ENCODE peak calls at places on chromosomes 7 and 10, in seven cellular contexts. One of them, this sample, is unnamed.
A peak's percentile ranks its signal among the peaks of the same experiment; 100 is the strongest.

GRCh38 chr10:34156781-34157425 is 658.2 kb downstream of the PARD3 start:
- DNase-seq in amygdala: no peak
- DNase-seq in Ammon's horn: peak; percentile 16
- DNase-seq in HEK293T: no peak
- DNase-seq in activated CD4-positive, alpha-beta T cell treated with anti-CD3 and anti-CD28 coated beads for 24 hours: no peak
- DNase-seq in H4: no peak
- DNase-seq in GM12891: no peak
- DNase-seq in this sample: no peak

GRCh38 chr7:139602143-139602722 is 78.7 kb downstream of the CLEC2L start:
- DNase-seq in amygdala: no peak
- DNase-seq in Ammon's horn: peak; percentile 54
- DNase-seq in HEK293T: peak; percentile 58
- DNase-seq in activated CD4-positive, alpha-beta T cell treated with anti-CD3 and anti-CD28 coated beads for 24 hours: no peak
- DNase-seq in H4: peak; percentile 46
- DNase-seq in GM12891: no peak
- DNase-seq in this sample: no peak

GRCh38 chr10:13503745-13504463 is 24.9 kb downstream of the BEND7 start:
- DNase-seq in amygdala: no peak
- DNase-seq in Ammon's horn: no peak
- DNase-seq in HEK293T: no peak
- DNase-seq in activated CD4-positive, alpha-beta T cell treated with anti-CD3 and anti-CD28 coated beads for 24 hours: no peak
- DNase-seq in H4: no peak
- DNase-seq in GM12891: no peak
- DNase-seq in this sample: peak; percentile 67

GRCh38 chr7:117468174-117468573 is 11.7 kb upstream of the CFTR start:
- DNase-seq in amygdala: no peak
- DNase-seq in Ammon's horn: no peak
- DNase-seq in HEK293T: no peak
- DNase-seq in activated CD4-positive, alpha-beta T cell treated with anti-CD3 and anti-CD28 coated beads for 24 hours: no peak
- DNase-seq in H4: no peak
- DNase-seq in GM12891: no peak
- DNase-seq in this sample: no peak

GRCh38 chr10:15745748-15746147 is 26.0 kb upstream of the ITGA8 start:
- DNase-seq in amygdala: no peak
- DNase-seq in Ammon's horn: no peak
- DNase-seq in HEK293T: no peak
- DNase-seq in activated CD4-positive, alpha-beta T cell treated with anti-CD3 and anti-CD28 coated beads for 24 hours: no peak
- DNase-seq in H4: no peak
- DNase-seq in GM12891: no peak
- DNase-seq in this sample: no peak

GRCh38 chr7:137626469-137627067 is 220.2 kb downstream of the DGKI start:
- DNase-seq in amygdala: no peak
- DNase-seq in Ammon's horn: peak; percentile 47
- DNase-seq in HEK293T: peak; percentile 82
- DNase-seq in activated CD4-positive, alpha-beta T cell treated with anti-CD3 and anti-CD28 coated beads for 24 hours: peak; percentile 9
- DNase-seq in H4: peak; percentile 50
- DNase-seq in GM12891: peak; percentile 21
- DNase-seq in this sample: peak; percentile 39

GRCh38 chr10:93926613-93927012 is 32.8 kb downstream of the SLC35G1 start:
- DNase-seq in amygdala: no peak
- DNase-seq in Ammon's horn: no peak
- DNase-seq in HEK293T: no peak
- DNase-seq in activated CD4-positive, alpha-beta T cell treated with anti-CD3 and anti-CD28 coated beads for 24 hours: no peak
- DNase-seq in H4: no peak
- DNase-seq in GM12891: no peak
- DNase-seq in this sample: no peak

GRCh38 chr7:106139253-106140251 is 27.4 kb upstream of the SYPL1 start:
- DNase-seq in amygdala: no peak
- DNase-seq in Ammon's horn: peak; percentile 34
- DNase-seq in HEK293T: peak; percentile 14
- DNase-seq in activated CD4-positive, alpha-beta T cell treated with anti-CD3 and anti-CD28 coated beads for 24 hours: no peak
- DNase-seq in H4: no peak
- DNase-seq in GM12891: no peak
- DNase-seq in this sample: no peak

GRCh38 chr10:79246606-79247275 is 100.5 kb upstream of the PPIF start:
- DNase-seq in amygdala: no peak
- DNase-seq in Ammon's horn: peak; percentile 58
- DNase-seq in HEK293T: no peak
- DNase-seq in activated CD4-positive, alpha-beta T cell treated with anti-CD3 and anti-CD28 coated beads for 24 hours: no peak
- DNase-seq in H4: no peak
- DNase-seq in GM12891: no peak
- DNase-seq in this sample: peak; percentile 20

GRCh38 chr7:142870147-142870559 is 15.3 kb downstream of the EPHB6 start:
- DNase-seq in amygdala: no peak
- DNase-seq in Ammon's horn: no peak
- DNase-seq in HEK293T: no peak
- DNase-seq in activated CD4-positive, alpha-beta T cell treated with anti-CD3 and anti-CD28 coated beads for 24 hours: no peak
- DNase-seq in H4: no peak
- DNase-seq in GM12891: no peak
- DNase-seq in this sample: no peak

GRCh38 chr10:132103116-132103910 is 37.6 kb downstream of the JAKMIP3 start:
- DNase-seq in amygdala: no peak
- DNase-seq in Ammon's horn: peak; percentile 0
- DNase-seq in HEK293T: no peak
- DNase-seq in activated CD4-positive, alpha-beta T cell treated with anti-CD3 and anti-CD28 coated beads for 24 hours: no peak
- DNase-seq in H4: no peak
- DNase-seq in GM12891: no peak
- DNase-seq in this sample: peak; percentile 1

GRCh38 chr10:114306116-114306973 is 67.3 kb downstream of the VWA2 start:
- DNase-seq in amygdala: no peak
- DNase-seq in Ammon's horn: no peak
- DNase-seq in HEK293T: no peak
- DNase-seq in activated CD4-positive, alpha-beta T cell treated with anti-CD3 and anti-CD28 coated beads for 24 hours: no peak
- DNase-seq in H4: peak; percentile 92
- DNase-seq in GM12891: no peak
- DNase-seq in this sample: peak; percentile 97

GRCh38 chr10:119829429-119829828 is 43.2 kb downstream of the MCMBP start:
- DNase-seq in amygdala: no peak
- DNase-seq in Ammon's horn: no peak
- DNase-seq in HEK293T: no peak
- DNase-seq in activated CD4-positive, alpha-beta T cell treated with anti-CD3 and anti-CD28 coated beads for 24 hours: no peak
- DNase-seq in H4: no peak
- DNase-seq in GM12891: no peak
- DNase-seq in this sample: no peak

GRCh38 chr7:150380463-150380862 is 1.3 kb downstream of the ZNF775 start:
- DNase-seq in amygdala: no peak
- DNase-seq in Ammon's horn: no peak
- DNase-seq in HEK293T: no peak
- DNase-seq in activated CD4-positive, alpha-beta T cell treated with anti-CD3 and anti-CD28 coated beads for 24 hours: no peak
- DNase-seq in H4: no peak
- DNase-seq in GM12891: peak; percentile 58
- DNase-seq in this sample: no peak

GRCh38 chr7:132614428-132615076 is 38.3 kb upstream of the PLXNA4 start:
- DNase-seq in amygdala: no peak
- DNase-seq in Ammon's horn: peak; percentile 47
- DNase-seq in HEK293T: no peak
- DNase-seq in activated CD4-positive, alpha-beta T cell treated with anti-CD3 and anti-CD28 coated beads for 24 hours: no peak
- DNase-seq in H4: no peak
- DNase-seq in GM12891: peak; percentile 28
- DNase-seq in this sample: peak; percentile 40

GRCh38 chr7:94001396-94001795 is 2.8 kb downstream of the BET1 start:
- DNase-seq in amygdala: no peak
- DNase-seq in Ammon's horn: no peak
- DNase-seq in HEK293T: no peak
- DNase-seq in activated CD4-positive, alpha-beta T cell treated with anti-CD3 and anti-CD28 coated beads for 24 hours: no peak
- DNase-seq in H4: no peak
- DNase-seq in GM12891: no peak
- DNase-seq in this sample: no peak

GRCh38 chr7:133275008-133275407 is 22.1 kb downstream of the EXOC4 start:
- DNase-seq in amygdala: no peak
- DNase-seq in Ammon's horn: no peak
- DNase-seq in HEK293T: no peak
- DNase-seq in activated CD4-positive, alpha-beta T cell treated with anti-CD3 and anti-CD28 coated beads for 24 hours: no peak
- DNase-seq in H4: peak; percentile 11
- DNase-seq in GM12891: no peak
- DNase-seq in this sample: peak; percentile 28

This sample was measured in Daoy.